ENCODE peak calls at places on chromosomes 11 and 22, in eight cellular contexts. I is iPS DF 6.9, T is endodermal cell, Y is thoracic aorta, C is right cardiac atrium, X is suprapubic skin, Z is cardiac muscle cell, J is SJSA1. Q is an unnamed sample.

GRCh38 chr11:57299150-57299737 is 25.5 kb downstream of the TNKS1BP1 start:
- DNase-seq in Z (no peak), X (no peak), I (no peak), C (no peak), T (no peak), Y (no peak), J (no peak), Q (no peak)

GRCh38 chr22:17774206-17774927 is at the start of gene BID:
- DNase-seq in Y (no peak), I (no peak), Z (peak; percentile 25), J (no peak), C (peak; percentile 53), T (peak; percentile 71), X (no peak), Q (peak; percentile 69)

GRCh38 chr11:70186936-70187335 is 16.2 kb upstream of the FADD start:
- DNase-seq in Z (no peak), I (no peak), C (no peak), Y (no peak), T (no peak), J (no peak), X (no peak), Q (no peak)

GRCh38 chr11:46991391-46991790 is 54.8 kb downstream of the CSTPP1 start:
- DNase-seq in C (no peak), T (no peak), J (no peak), Z (no peak), I (no peak), X (no peak), Y (no peak), Q (no peak)

GRCh38 chr11:71364176-71364671 is 84.0 kb downstream of the DHCR7 start:
- DNase-seq in I (no peak), C (peak; percentile 24), J (no peak), Z (no peak), T (no peak), X (no peak), Y (no peak), Q (no peak)

GRCh38 chr11:65329503-65329902 is 4.1 kb upstream of the DPF2 start:
- DNase-seq in I (no peak), Y (no peak), C (no peak), Z (no peak), T (no peak), J (no peak), X (no peak), Q (no peak)

GRCh38 chr11:94884322-94884721 is 89.0 kb downstream of the CWC15 start:
- DNase-seq in T (peak; percentile 38), I (no peak), C (no peak), Y (no peak), J (no peak), X (no peak), Z (no peak), Q (no peak)

GRCh38 chr11:125446279-125446678 is 49.8 kb downstream of the FEZ1 start:
- DNase-seq in C (no peak), T (no peak), J (no peak), X (no peak), Z (no peak), Y (no peak), I (no peak), Q (no peak)

GRCh38 chr11:73412308-73412707 is 36.1 kb downstream of the RELT start:
- DNase-seq in Z (no peak), Y (no peak), X (no peak), T (no peak), C (no peak), J (peak; percentile 42), I (no peak), Q (no peak)

GRCh38 chr11:36254739-36255138 is 34.5 kb downstream of the COMMD9 start:
- DNase-seq in T (no peak), C (no peak), X (no peak), Z (no peak), J (no peak), I (no peak), Y (no peak), Q (no peak)

GRCh38 chr11:29751618-29752017 is 265.2 kb downstream of the KCNA4 start:
- DNase-seq in T (no peak), X (no peak), C (no peak), I (no peak), J (no peak), Z (no peak), Y (no peak), Q (no peak)

GRCh38 chr22:22164541-22165272 is 79.9 kb upstream of the VPREB1 start:
- DNase-seq in T (no peak), J (no peak), X (no peak), Z (no peak), Y (no peak), I (no peak), C (no peak), Q (no peak)

GRCh38 chr11:2085251-2086066 is 53.7 kb downstream of the IGF2 start:
- DNase-seq in I (no peak), C (no peak), J (no peak), T (no peak), Y (no peak), X (peak; percentile 74), Z (no peak), Q (no peak)

GRCh38 chr11:8382436-8383053 is 118.9 kb upstream of the LMO1 start:
- DNase-seq in Y (no peak), X (no peak), C (no peak), T (no peak), Z (peak; percentile 29), J (no peak), I (no peak), Q (no peak)

GRCh38 chr22:32622762-32623147 is 148.1 kb downstream of the FBXO7 start:
- DNase-seq in I (no peak), J (no peak), C (no peak), X (no peak), T (no peak), Y (no peak), Z (no peak), Q (no peak)

GRCh38 chr11:45048870-45049825 is 97.3 kb upstream of the PRDM11 start:
- DNase-seq in X (no peak), J (no peak), Z (peak; percentile 72), T (no peak), Y (no peak), C (peak; percentile 45), I (no peak), Q (no peak)

GRCh38 chr22:25911243-25911972 is 169.4 kb downstream of the MYO18B start:
- DNase-seq in X (no peak), I (no peak), C (no peak), Y (no peak), T (no peak), Z (no peak), J (no peak), Q (no peak)

GRCh38 chr11:111596319-111596718 is 5.9 kb upstream of the SIK2 start:
- DNase-seq in Y (no peak), Z (no peak), J (no peak), T (no peak), X (no peak), I (no peak), C (no peak), Q (no peak)

DNA sequence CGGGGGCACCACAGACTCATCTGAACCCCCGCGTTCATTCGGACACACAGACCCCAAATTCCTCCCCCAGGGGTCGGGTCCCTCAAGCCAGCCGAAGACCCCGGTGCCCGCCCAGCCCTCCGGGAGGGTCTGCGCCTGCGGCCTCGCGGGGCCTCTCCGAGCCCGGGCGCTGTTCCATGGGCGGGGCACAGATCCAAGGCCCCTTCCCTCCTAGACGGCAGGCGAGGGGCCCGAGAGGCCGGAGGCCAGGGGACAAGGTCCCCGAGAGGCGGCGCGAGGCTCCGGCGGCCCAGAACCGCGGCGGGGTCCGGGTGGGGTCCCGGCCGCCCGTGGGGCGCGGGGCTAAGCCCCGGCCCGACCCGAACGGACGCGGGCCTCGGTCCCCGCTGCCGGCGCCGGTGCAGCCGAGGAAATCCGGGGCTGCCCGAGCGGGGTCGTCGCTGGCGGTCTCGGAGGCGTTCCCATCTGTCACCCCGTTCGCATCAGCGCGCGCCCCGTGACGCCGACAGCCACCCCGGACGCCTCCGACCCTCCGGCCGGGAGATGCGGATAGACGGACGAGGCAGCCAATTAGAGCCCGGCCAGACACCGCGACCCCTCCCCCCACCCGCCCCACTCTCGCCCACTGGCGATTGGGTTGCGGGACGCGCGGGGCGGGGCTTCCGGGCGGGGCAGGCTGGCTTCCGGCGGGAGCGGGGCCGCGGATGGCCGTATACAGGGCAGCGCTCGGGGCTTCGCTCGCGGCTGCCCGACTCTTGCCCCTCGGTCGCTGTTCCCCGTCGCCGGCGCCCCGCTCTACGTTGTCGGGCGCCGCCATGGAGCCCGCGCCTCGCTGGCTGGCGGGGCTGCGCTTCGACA is at the start of gene SELENOO:
- DNase-seq in T (peak; percentile 97), I (no peak), J (peak; percentile 81), C (peak; percentile 93), X (peak; percentile 95), Z (peak; percentile 92), Y (peak; percentile 52), Q (peak; percentile 99)
- H3K4me1 ChIP-seq in T (peaks cover 6% of the 10 kb centered on the region), I (peaks cover 2% of the 10 kb centered on the region), J (peaks cover 19% of the 10 kb centered on the region), C (peaks cover 2% of the 10 kb centered on the region), X (peaks cover 28% of the 10 kb centered on the region), Z (peaks cover 10% of the 10 kb centered on the region), Y (peaks cover 28% of the 10 kb centered on the region), Q (peaks cover 15% of the 10 kb centered on the region)

DNA sequence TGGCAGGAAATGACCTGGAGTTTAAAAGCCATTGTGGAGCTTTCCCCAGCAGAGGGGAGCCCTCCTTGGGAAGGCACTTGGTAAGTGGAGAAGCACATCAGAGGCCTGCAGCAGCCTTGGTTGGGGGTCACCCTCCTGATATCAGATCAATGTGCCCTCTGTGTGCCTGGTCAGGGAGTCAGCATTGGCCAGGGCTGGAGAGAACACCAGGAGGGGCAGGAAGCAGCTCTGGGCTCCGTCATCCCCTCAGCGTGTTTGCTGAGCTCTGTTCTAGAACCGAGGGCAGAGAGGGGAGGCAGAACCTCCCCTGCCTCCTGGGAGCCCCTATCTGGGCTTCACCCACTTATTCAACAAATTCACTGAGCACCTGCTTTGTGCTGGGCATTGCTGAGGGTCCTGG is 846.0 kb downstream of the TBC1D22A start:
- DNase-seq in C (no peak), J (no peak), Y (no peak), T (no peak), I (no peak), X (no peak), Z (no peak), Q (no peak)
- H3K9me3 ChIP-seq in C (no peaks in the 10 kb centered on the region), J (no peaks in the 10 kb centered on the region), Y (no peaks in the 10 kb centered on the region), T (peaks cover 9% of the 10 kb centered on the region), I (peaks cover 42% of the 10 kb centered on the region), X (no peaks in the 10 kb centered on the region), Z (no peaks in the 10 kb centered on the region), Q (no peaks in the 10 kb centered on the region)

DNA sequence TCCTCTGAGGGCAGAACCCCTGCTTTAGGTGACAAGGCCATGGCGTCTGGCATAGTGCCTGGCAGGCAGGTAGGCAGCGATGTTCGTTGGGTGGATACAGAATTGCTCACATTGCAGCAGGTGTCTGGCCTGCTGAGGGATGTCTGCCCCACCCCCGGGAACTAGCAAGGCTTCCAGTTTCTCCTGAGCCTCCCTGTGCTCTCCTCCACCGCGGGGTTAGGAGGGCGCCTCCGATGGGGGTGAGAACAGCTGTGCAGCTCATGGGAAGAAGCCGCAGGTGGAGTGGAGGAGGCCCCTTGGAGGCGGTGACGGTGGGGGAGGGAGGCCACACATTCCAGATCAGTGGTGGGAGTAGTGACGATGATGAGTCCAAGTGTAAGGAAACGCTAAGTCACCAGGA is 48.3 kb upstream of the JAM3 start:
- DNase-seq in X (no peak), J (no peak), I (no peak), C (no peak), T (no peak), Y (no peak), Z (no peak), Q (no peak)
- H3K4me1 ChIP-seq in X (peaks cover 7% of the 10 kb centered on the region), J (no peaks in the 10 kb centered on the region), I (no peaks in the 10 kb centered on the region), C (no peaks in the 10 kb centered on the region), T (no peaks in the 10 kb centered on the region), Y (peaks cover 12% of the 10 kb centered on the region), Z (no peaks in the 10 kb centered on the region), Q (no peaks in the 10 kb centered on the region)

DNA sequence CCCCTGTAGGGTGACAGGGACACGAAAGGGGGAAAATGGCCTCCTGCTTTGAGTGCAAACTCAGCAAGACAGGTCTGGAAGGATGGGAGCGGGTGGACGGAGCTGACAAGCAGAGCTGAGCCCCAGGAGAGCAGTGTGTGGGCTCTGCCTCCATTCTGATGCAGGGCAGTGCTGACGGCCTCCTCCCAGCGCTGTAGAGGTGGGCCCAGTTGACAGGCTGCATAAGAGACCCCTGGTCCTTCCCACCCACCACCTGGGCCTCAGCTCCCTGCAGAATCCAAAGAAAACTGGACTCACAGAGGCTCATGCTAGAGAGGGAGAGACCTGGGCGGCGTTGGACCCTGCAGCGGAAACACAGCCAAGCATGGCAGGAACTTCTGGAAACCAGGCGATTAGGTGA is 1113.4 kb downstream of the BRD1 start:
- DNase-seq in Y (no peak), J (no peak), C (no peak), T (peak; percentile 34), I (no peak), X (no peak), Z (no peak), Q (no peak)
- H3K9me3 ChIP-seq in Y (peaks cover 2% of the 10 kb centered on the region), J (no peaks in the 10 kb centered on the region), C (no peaks in the 10 kb centered on the region), T (peaks cover 6% of the 10 kb centered on the region), I (peaks cover 34% of the 10 kb centered on the region), X (no peaks in the 10 kb centered on the region), Z (no peaks in the 10 kb centered on the region), Q (no peaks in the 10 kb centered on the region)